ENCODE peak calls at places on chromosomes 2 and 18, in eight cellular contexts. One of them, this sample, is unnamed.

GRCh38 chr2:74959106-74959751 is 786 bp downstream of the POLE4 start:
- DNase-seq in OCI-LY7: no peak
- DNase-seq in spleen: peak
- DNase-seq in thoracic aorta: no peak
- DNase-seq in lung: no peak
- DNase-seq in left lung: no peak
- DNase-seq in SK-N-SH: no peak
- DNase-seq in colonic mucosa: no peak
- DNase-seq in this sample: no peak

GRCh38 chr2:34105015-34105767 is 506.1 kb upstream of the FAM98A start:
- DNase-seq in thoracic aorta: no peak
- DNase-seq in lung: no peak
- DNase-seq in spleen: no peak
- DNase-seq in colonic mucosa: no peak
- DNase-seq in SK-N-SH: no peak
- DNase-seq in left lung: no peak
- DNase-seq in OCI-LY7: no peak
- DNase-seq in this sample: no peak

GRCh38 chr18:8177330-8178016 is 431.8 kb upstream of the RAB12 start:
- DNase-seq in colonic mucosa: no peak
- DNase-seq in spleen: no peak
- DNase-seq in thoracic aorta: no peak
- DNase-seq in OCI-LY7: no peak
- DNase-seq in lung: peak
- DNase-seq in left lung: no peak
- DNase-seq in SK-N-SH: no peak
- DNase-seq in this sample: no peak

GRCh38 chr2:80147690-80148089 is 156.9 kb downstream of the LRRTM1 start:
- DNase-seq in thoracic aorta: no peak
- DNase-seq in left lung: no peak
- DNase-seq in lung: no peak
- DNase-seq in spleen: no peak
- DNase-seq in colonic mucosa: no peak
- DNase-seq in SK-N-SH: no peak
- DNase-seq in OCI-LY7: no peak
- DNase-seq in this sample: no peak

GRCh38 chr2:40101076-40101688 is 322.1 kb upstream of the THUMPD2 start:
- DNase-seq in SK-N-SH: no peak
- DNase-seq in colonic mucosa: no peak
- DNase-seq in OCI-LY7: peak
- DNase-seq in spleen: no peak
- DNase-seq in lung: no peak
- DNase-seq in thoracic aorta: no peak
- DNase-seq in left lung: no peak
- DNase-seq in this sample: no peak

GRCh38 chr2:240728361-240728760 is 36.7 kb downstream of the AQP12A start:
- DNase-seq in spleen: no peak
- DNase-seq in OCI-LY7: no peak
- DNase-seq in thoracic aorta: no peak
- DNase-seq in lung: no peak
- DNase-seq in SK-N-SH: no peak
- DNase-seq in left lung: no peak
- DNase-seq in colonic mucosa: no peak
- DNase-seq in this sample: no peak

GRCh38 chr2:140734992-140735391 is 1395.8 kb downstream of the LRP1B start:
- DNase-seq in left lung: no peak
- DNase-seq in lung: no peak
- DNase-seq in spleen: no peak
- DNase-seq in SK-N-SH: no peak
- DNase-seq in thoracic aorta: no peak
- DNase-seq in OCI-LY7: no peak
- DNase-seq in colonic mucosa: no peak
- DNase-seq in this sample: no peak

GRCh38 chr2:235746257-235746934 is 252.6 kb downstream of the AGAP1 start:
- DNase-seq in lung: peak
- DNase-seq in thoracic aorta: no peak
- DNase-seq in spleen: no peak
- DNase-seq in SK-N-SH: peak
- DNase-seq in colonic mucosa: peak
- DNase-seq in left lung: no peak
- DNase-seq in OCI-LY7: peak
- DNase-seq in this sample: no peak

GRCh38 chr18:46528037-46528436 is 129.0 kb downstream of the LOXHD1 start:
- DNase-seq in colonic mucosa: no peak
- DNase-seq in SK-N-SH: no peak
- DNase-seq in lung: no peak
- DNase-seq in thoracic aorta: no peak
- DNase-seq in left lung: no peak
- DNase-seq in OCI-LY7: no peak
- DNase-seq in spleen: no peak
- DNase-seq in this sample: no peak

GRCh38 chr2:192566863-192567262 is 372.1 kb upstream of the TMEFF2 start:
- DNase-seq in thoracic aorta: no peak
- DNase-seq in lung: no peak
- DNase-seq in SK-N-SH: no peak
- DNase-seq in spleen: no peak
- DNase-seq in left lung: no peak
- DNase-seq in OCI-LY7: no peak
- DNase-seq in colonic mucosa: no peak
- DNase-seq in this sample: no peak

GRCh38 chr2:100852999-100853908 is 33.3 kb downstream of the NPAS2 start:
- DNase-seq in colonic mucosa: no peak
- DNase-seq in OCI-LY7: peak
- DNase-seq in left lung: no peak
- DNase-seq in spleen: no peak
- DNase-seq in thoracic aorta: no peak
- DNase-seq in lung: no peak
- DNase-seq in SK-N-SH: no peak
- DNase-seq in this sample: no peak

GRCh38 chr2:190781604-190782198 is 98.9 kb upstream of the GLS start:
- DNase-seq in colonic mucosa: peak
- DNase-seq in left lung: no peak
- DNase-seq in thoracic aorta: no peak
- DNase-seq in OCI-LY7: peak
- DNase-seq in SK-N-SH: peak
- DNase-seq in lung: peak
- DNase-seq in spleen: no peak
- DNase-seq in this sample: no peak

GRCh38 chr2:33607905-33608304 is 8.8 kb upstream of the FAM98A start:
- DNase-seq in SK-N-SH: no peak
- DNase-seq in thoracic aorta: no peak
- DNase-seq in OCI-LY7: no peak
- DNase-seq in left lung: no peak
- DNase-seq in lung: no peak
- DNase-seq in colonic mucosa: no peak
- DNase-seq in spleen: no peak
- DNase-seq in this sample: no peak

GRCh38 chr2:85445316-85446295 is 27.1 kb downstream of the SH2D6 start:
- DNase-seq in colonic mucosa: no peak
- DNase-seq in OCI-LY7: peak
- DNase-seq in lung: no peak
- DNase-seq in SK-N-SH: peak
- DNase-seq in left lung: no peak
- DNase-seq in thoracic aorta: no peak
- DNase-seq in spleen: no peak
- DNase-seq in this sample: peak

GRCh38 chr2:26616032-26616863 is 24.9 kb downstream of the CIB4 start:
- DNase-seq in thoracic aorta: no peak
- DNase-seq in SK-N-SH: peak
- DNase-seq in lung: no peak
- DNase-seq in spleen: peak
- DNase-seq in OCI-LY7: no peak
- DNase-seq in colonic mucosa: no peak
- DNase-seq in left lung: no peak
- DNase-seq in this sample: peak

GRCh38 chr2:239548491-239548890 is 147.7 kb upstream of the HDAC4 start:
- DNase-seq in thoracic aorta: no peak
- DNase-seq in left lung: no peak
- DNase-seq in lung: no peak
- DNase-seq in spleen: peak
- DNase-seq in SK-N-SH: no peak
- DNase-seq in colonic mucosa: no peak
- DNase-seq in OCI-LY7: no peak
- DNase-seq in this sample: peak

GRCh38 chr2:46270384-46270783 is 26.8 kb upstream of the EPAS1 start:
- DNase-seq in spleen: no peak
- DNase-seq in SK-N-SH: no peak
- DNase-seq in colonic mucosa: no peak
- DNase-seq in left lung: no peak
- DNase-seq in OCI-LY7: no peak
- DNase-seq in lung: no peak
- DNase-seq in thoracic aorta: no peak
- DNase-seq in this sample: no peak

GRCh38 chr2:136156411-136156810 is 38.5 kb upstream of the CXCR4 start:
- DNase-seq in thoracic aorta: no peak
- DNase-seq in SK-N-SH: no peak
- DNase-seq in left lung: no peak
- DNase-seq in colonic mucosa: no peak
- DNase-seq in lung: no peak
- DNase-seq in OCI-LY7: peak
- DNase-seq in spleen: no peak
- DNase-seq in this sample: no peak

GRCh38 chr18:13448028-13448795 is 229.7 kb downstream of the LDLRAD4 start:
- DNase-seq in lung: no peak
- DNase-seq in OCI-LY7: no peak
- DNase-seq in spleen: no peak
- DNase-seq in thoracic aorta: no peak
- DNase-seq in colonic mucosa: no peak
- DNase-seq in SK-N-SH: no peak
- DNase-seq in left lung: no peak
- DNase-seq in this sample: peak

DNA sequence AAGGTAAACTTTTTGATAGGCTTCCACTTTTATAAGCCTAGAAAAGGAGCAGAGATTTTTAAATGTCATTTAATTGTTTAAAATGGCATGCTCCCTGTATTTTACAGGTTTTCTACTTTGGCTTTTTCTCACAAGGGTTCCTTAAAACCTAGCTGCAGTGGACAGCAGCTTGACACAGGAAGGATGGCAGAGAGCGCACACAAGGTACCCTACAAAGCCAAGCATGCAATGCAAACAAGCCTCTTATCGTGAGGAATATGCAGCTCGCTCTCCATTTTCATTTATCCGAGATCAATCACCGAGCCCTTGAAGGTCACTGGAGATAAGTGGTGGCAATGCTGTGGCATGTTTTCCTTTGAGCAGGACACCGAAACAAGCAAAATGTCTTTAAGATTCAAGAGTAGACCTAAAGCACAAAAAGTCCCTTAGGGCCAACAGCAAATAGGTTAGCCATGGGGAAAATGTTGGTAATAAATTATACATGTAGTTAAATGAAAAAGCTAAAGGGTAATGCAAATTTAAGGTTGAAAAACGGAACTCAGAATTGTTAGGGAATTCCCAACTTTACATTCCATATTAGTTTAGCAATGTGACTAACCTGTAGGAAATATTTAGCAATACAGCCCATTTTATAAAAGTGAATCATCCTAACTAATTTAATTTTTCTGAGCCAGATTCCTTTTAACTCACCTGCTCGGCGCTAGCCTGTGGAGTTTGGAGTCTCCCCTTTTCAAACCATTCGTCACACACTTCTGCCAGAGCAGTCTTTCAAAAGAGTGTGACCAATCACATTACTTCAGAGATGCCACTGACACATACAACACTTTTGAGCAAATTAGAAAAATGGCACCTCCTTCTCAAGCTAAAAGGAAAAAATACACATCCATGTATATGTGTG is 337.9 kb upstream of the PKDCC start:
- DNase-seq in thoracic aorta: no peak
- DNase-seq in left lung: no peak
- DNase-seq in lung: no peak
- DNase-seq in colonic mucosa: no peak
- DNase-seq in SK-N-SH: no peak
- DNase-seq in OCI-LY7: no peak
- DNase-seq in spleen: no peak
- DNase-seq in this sample: no peak
- H3K27ac ChIP-seq in thoracic aorta: no peak
- H3K27ac ChIP-seq in left lung: no peak
- H3K27ac ChIP-seq in lung: no peak
- H3K27ac ChIP-seq in colonic mucosa: no peak
- H3K27ac ChIP-seq in SK-N-SH: no peak
- H3K27ac ChIP-seq in OCI-LY7: no peak
- H3K27ac ChIP-seq in spleen: no peak
- H3K27ac ChIP-seq in this sample: no peak

DNA sequence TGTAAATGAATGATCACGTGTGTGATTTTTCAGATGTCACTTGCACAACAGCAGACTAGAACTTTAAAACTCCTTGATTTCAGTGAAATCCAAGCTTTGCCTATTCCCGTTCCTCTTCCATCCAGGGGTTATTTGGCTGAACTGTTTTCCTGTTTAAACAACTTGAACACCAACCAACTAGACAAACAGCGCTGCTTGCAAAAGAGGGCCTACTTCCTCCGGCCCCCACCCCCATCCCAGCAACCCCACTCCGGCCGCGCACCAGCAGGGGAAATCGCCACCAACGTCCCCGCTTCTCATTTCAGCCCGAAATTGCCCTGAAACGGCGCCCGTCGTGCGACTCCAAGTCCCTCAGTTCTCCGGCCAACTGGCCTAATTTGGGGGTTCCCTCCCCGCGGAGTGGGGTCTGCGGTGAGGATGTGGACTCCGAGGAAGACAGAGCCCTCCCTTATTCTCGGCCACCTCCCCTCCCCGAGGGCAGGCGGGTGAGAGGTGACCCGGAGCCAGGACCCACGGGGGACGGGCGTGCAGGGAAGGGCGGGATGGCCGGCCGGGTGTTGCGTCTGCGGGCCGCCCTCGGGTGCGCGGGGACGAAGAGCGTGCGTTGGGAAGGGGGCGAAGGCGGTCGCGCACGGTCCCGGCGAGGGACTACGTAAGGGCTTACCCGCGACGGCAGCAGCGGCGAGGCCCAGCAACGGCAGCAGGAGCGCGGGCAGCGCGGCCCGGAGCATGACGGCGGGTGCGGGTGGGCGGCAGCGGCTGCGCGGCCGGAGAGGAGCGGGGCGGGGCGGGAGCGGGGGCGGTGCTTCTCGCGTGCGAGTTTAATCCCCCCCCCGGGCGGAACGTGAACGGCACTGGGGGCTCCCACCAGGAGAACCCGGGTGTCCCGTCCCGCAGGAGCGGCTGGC is at the start of gene CD302:
- DNase-seq in thoracic aorta: peak
- DNase-seq in spleen: peak
- DNase-seq in lung: peak
- DNase-seq in colonic mucosa: peak
- DNase-seq in left lung: peak
- DNase-seq in SK-N-SH: peak
- DNase-seq in OCI-LY7: no peak
- DNase-seq in this sample: peak
- H3K27ac ChIP-seq in thoracic aorta: peak
- H3K27ac ChIP-seq in spleen: peak
- H3K27ac ChIP-seq in lung: peak
- H3K27ac ChIP-seq in colonic mucosa: peak
- H3K27ac ChIP-seq in left lung: peak
- H3K27ac ChIP-seq in SK-N-SH: no peak
- H3K27ac ChIP-seq in OCI-LY7: no peak
- H3K27ac ChIP-seq in this sample: peak

GRCh38 chr2:9325428-9325827 is 97.9 kb downstream of the ITGB1BP1 start:
- DNase-seq in spleen: no peak
- DNase-seq in OCI-LY7: no peak
- DNase-seq in lung: no peak
- DNase-seq in SK-N-SH: no peak
- DNase-seq in left lung: no peak
- DNase-seq in colonic mucosa: no peak
- DNase-seq in thoracic aorta: no peak
- DNase-seq in this sample: no peak
- H3K27ac ChIP-seq in spleen: no peak
- H3K27ac ChIP-seq in OCI-LY7: no peak
- H3K27ac ChIP-seq in lung: no peak
- H3K27ac ChIP-seq in SK-N-SH: no peak
- H3K27ac ChIP-seq in left lung: no peak
- H3K27ac ChIP-seq in colonic mucosa: no peak
- H3K27ac ChIP-seq in thoracic aorta: no peak
- H3K27ac ChIP-seq in this sample: no peak

GRCh38 chr18:57122906-57123510 is 23.9 kb upstream of the BOD1L2 start:
- DNase-seq in lung: no peak
- DNase-seq in spleen: no peak
- DNase-seq in thoracic aorta: no peak
- DNase-seq in colonic mucosa: no peak
- DNase-seq in SK-N-SH: no peak
- DNase-seq in left lung: no peak
- DNase-seq in OCI-LY7: no peak
- DNase-seq in this sample: no peak
- H3K27ac ChIP-seq in lung: no peak
- H3K27ac ChIP-seq in spleen: no peak
- H3K27ac ChIP-seq in thoracic aorta: no peak
- H3K27ac ChIP-seq in colonic mucosa: no peak
- H3K27ac ChIP-seq in SK-N-SH: no peak
- H3K27ac ChIP-seq in left lung: no peak
- H3K27ac ChIP-seq in OCI-LY7: no peak
- H3K27ac ChIP-seq in this sample: no peak